ENCODE peak calls at places on chromosomes 5 and 9, in nine cellular contexts. H is CD8-positive, alpha-beta T cell; X is neural progenitor cell; C is CD8-positive, alpha-beta memory T cell; G is left ventricle myocardium inferior; V is right lobe of liver; F is lower lobe of right lung; Z is heart left ventricle; D is transverse colon. T is an unnamed sample.

GRCh38 chr9:7879551-7880245 is 80.1 kb upstream of the DMAC1 start:
- DNase-seq in H (peak), X (peak), C (peak), G (no peak), V (no peak), F (no peak), Z (no peak), D (no peak), T (no peak)

GRCh38 chr5:157596449-157596848 is 20.9 kb upstream of the ADAM19 start:
- DNase-seq in H (no peak), X (no peak), C (no peak), G (no peak), V (no peak), F (no peak), Z (no peak), D (peak), T (no peak)

GRCh38 chr5:150461231-150461630 is 11.7 kb upstream of the RPS14 start:
- DNase-seq in H (peak), X (no peak), C (no peak), G (no peak), V (no peak), F (peak), Z (no peak), D (peak), T (peak)

GRCh38 chr5:175344331-175345200 is 99.4 kb downstream of the DRD1 start:
- DNase-seq in H (no peak), X (no peak), C (no peak), G (no peak), V (no peak), F (no peak), Z (no peak), D (no peak), T (no peak)

GRCh38 chr5:123116063-123116462 is 27.0 kb downstream of the PRDM6 start:
- DNase-seq in H (no peak), X (no peak), C (no peak), G (no peak), V (no peak), F (no peak), Z (no peak), D (no peak), T (no peak)

GRCh38 chr5:88269222-88269771 is 652 bp upstream of the TMEM161B start:
- DNase-seq in H (peak), X (peak), C (peak), G (no peak), V (no peak), F (no peak), Z (no peak), D (peak), T (no peak)

GRCh38 chr5:78295035-78295961 is 800 bp upstream of the AP3B1 start:
- DNase-seq in H (peak), X (peak), C (peak), G (peak), V (peak), F (peak), Z (peak), D (peak), T (peak)

GRCh38 chr5:32168460-32169033 is 5.6 kb downstream of the GOLPH3 start:
- DNase-seq in H (no peak), X (no peak), C (no peak), G (no peak), V (no peak), F (no peak), Z (no peak), D (no peak), T (no peak)

GRCh38 chr9:113398796-113399195 is 2.3 kb downstream of the ALAD start:
- DNase-seq in H (no peak), X (no peak), C (no peak), G (no peak), V (no peak), F (no peak), Z (no peak), D (no peak), T (no peak)

GRCh38 chr5:72598461-72599433 is 91.5 kb upstream of the ZNF366 start:
- DNase-seq in H (no peak), X (no peak), C (no peak), G (no peak), V (no peak), F (no peak), Z (no peak), D (no peak), T (no peak)

GRCh38 chr9:38243993-38244392 is 148.5 kb upstream of the ALDH1B1 start:
- DNase-seq in H (no peak), X (no peak), C (no peak), G (no peak), V (no peak), F (no peak), Z (no peak), D (no peak), T (no peak)

GRCh38 chr5:145768863-145769262 is 66.3 kb downstream of the PRELID2 start:
- DNase-seq in H (no peak), X (no peak), C (no peak), G (no peak), V (no peak), F (no peak), Z (no peak), D (no peak), T (no peak)

GRCh38 chr9:89022902-89023301 is 31.6 kb downstream of the S1PR3 start:
- DNase-seq in H (no peak), X (no peak), C (no peak), G (no peak), V (no peak), F (peak), Z (no peak), D (no peak), T (no peak)

GRCh38 chr5:130571076-130571475 is 594.0 kb downstream of the HINT1 start:
- DNase-seq in H (no peak), X (no peak), C (no peak), G (no peak), V (no peak), F (no peak), Z (no peak), D (no peak), T (no peak)

GRCh38 chr9:79757906-79758669 is 186.3 kb downstream of the TLE4 start:
- DNase-seq in H (no peak), X (no peak), C (no peak), G (no peak), V (no peak), F (no peak), Z (no peak), D (no peak), T (no peak)

GRCh38 chr9:72977670-72978069 is 24.8 kb upstream of the ALDH1A1 start:
- DNase-seq in H (no peak), X (no peak), C (no peak), G (no peak), V (no peak), F (no peak), Z (no peak), D (no peak), T (no peak)

GRCh38 chr5:32942225-32942989 is 231.3 kb downstream of the NPR3 start:
- DNase-seq in H (no peak), X (peak), C (no peak), G (no peak), V (no peak), F (no peak), Z (no peak), D (peak), T (no peak)

GRCh38 chr9:2180171-2180570 is 165.0 kb downstream of the SMARCA2 start:
- DNase-seq in H (no peak), X (peak), C (no peak), G (no peak), V (no peak), F (no peak), Z (no peak), D (no peak), T (no peak)

GRCh38 chr9:3191715-3192114 is 334.1 kb downstream of the RFX3 start:
- DNase-seq in H (no peak), X (no peak), C (no peak), G (no peak), V (no peak), F (no peak), Z (no peak), D (no peak), T (no peak)

GRCh38 chr5:14806452-14806851 is 65.1 kb downstream of the ANKH start:
- DNase-seq in H (no peak), X (no peak), C (no peak), G (peak), V (peak), F (no peak), Z (peak), D (no peak), T (no peak)

GRCh38 chr5:40688127-40688756 is 8.5 kb downstream of the PTGER4 start:
- DNase-seq in H (peak), X (peak), C (peak), G (peak), V (peak), F (peak), Z (peak), D (peak), T (no peak)

GRCh38 chr9:81559197-81559596 is 130.2 kb downstream of the TLE1 start:
- DNase-seq in H (no peak), X (no peak), C (no peak), G (no peak), V (no peak), F (no peak), Z (no peak), D (no peak), T (no peak)

GRCh38 chr5:151094054-151094858 is 13.4 kb upstream of the TNIP1 start:
- DNase-seq in H (peak), X (no peak), C (peak), G (no peak), V (peak), F (no peak), Z (no peak), D (peak), T (no peak)

GRCh38 chr9:132235894-132236661 is 74.2 kb downstream of the NTNG2 start:
- DNase-seq in H (peak), X (peak), C (peak), G (peak), V (peak), F (peak), Z (peak), D (peak), T (no peak)

GRCh38 chr5:2332521-2332920 is 419.0 kb downstream of the IRX2 start:
- DNase-seq in H (no peak), X (no peak), C (no peak), G (no peak), V (no peak), F (no peak), Z (no peak), D (no peak), T (no peak)

GRCh38 chr5:132961887-132962286 is 1.5 kb downstream of the AFF4 start:
- DNase-seq in H (no peak), X (no peak), C (no peak), G (no peak), V (no peak), F (no peak), Z (no peak), D (no peak), T (no peak)

GRCh38 chr5:88707216-88707965 is 175.6 kb downstream of the MEF2C start:
- DNase-seq in H (no peak), X (no peak), C (no peak), G (no peak), V (no peak), F (no peak), Z (no peak), D (no peak), T (no peak)

GRCh38 chr9:93060746-93061259 is 2.3 kb downstream of the SUSD3 start:
- DNase-seq in H (no peak), X (no peak), C (no peak), G (no peak), V (peak), F (peak), Z (no peak), D (no peak), T (no peak)

GRCh38 chr9:18478517-18479361 is 4.8 kb downstream of the ADAMTSL1 start:
- DNase-seq in H (no peak), X (peak), C (no peak), G (no peak), V (no peak), F (no peak), Z (no peak), D (no peak), T (no peak)
- H3K27ac ChIP-seq in H (no peak), X (no peak), C (no peak), G (no peak), V (no peak), F (no peak), Z (no peak), D (no peak), T (no peak)

GRCh38 chr9:16336833-16337232 is 533.6 kb downstream of the BNC2 start:
- DNase-seq in H (no peak), X (no peak), C (no peak), G (no peak), V (no peak), F (no peak), Z (no peak), D (no peak), T (no peak)
- H3K27ac ChIP-seq in H (no peak), X (no peak), C (no peak), G (no peak), V (no peak), F (no peak), Z (no peak), D (no peak), T (no peak)

GRCh38 chr9:96086936-96087582 is 211.6 kb downstream of the ERCC6L2 start:
- DNase-seq in H (no peak), X (no peak), C (no peak), G (no peak), V (no peak), F (no peak), Z (no peak), D (no peak), T (no peak)
- H3K27ac ChIP-seq in H (no peak), X (no peak), C (no peak), G (no peak), V (no peak), F (no peak), Z (no peak), D (no peak), T (no peak)

GRCh38 chr9:127574089-127574921 is 37.8 kb upstream of the STXBP1 start:
- DNase-seq in H (no peak), X (no peak), C (no peak), G (no peak), V (no peak), F (peak), Z (no peak), D (peak), T (peak)
- H3K27ac ChIP-seq in H (no peak), X (no peak), C (no peak), G (peak), V (no peak), F (peak), Z (no peak), D (peak), T (peak)

GRCh38 chr5:136056771-136057335 is 28.1 kb downstream of the TGFBI start:
- DNase-seq in H (no peak), X (no peak), C (no peak), G (no peak), V (no peak), F (no peak), Z (no peak), D (no peak), T (no peak)
- H3K27ac ChIP-seq in H (no peak), X (no peak), C (no peak), G (peak), V (peak), F (no peak), Z (no peak), D (peak), T (no peak)

GRCh38 chr5:180350296-180350695 is 2.8 kb downstream of the GFPT2 start:
- DNase-seq in H (no peak), X (no peak), C (no peak), G (no peak), V (no peak), F (no peak), Z (no peak), D (no peak), T (no peak)

GRCh38 chr5:180349391-180349790 is 3.7 kb downstream of the GFPT2 start:
- DNase-seq in H (no peak), X (no peak), C (no peak), G (no peak), V (no peak), F (no peak), Z (no peak), D (no peak), T (no peak)

GRCh38 chr5:180352976-180353225 is 235 bp downstream of the GFPT2 start:
- DNase-seq in H (no peak), X (no peak), C (no peak), G (no peak), V (no peak), F (no peak), Z (no peak), D (no peak), T (no peak)

GRCh38 chr5:180352116-180352975 is 790 bp downstream of the GFPT2 start:
- DNase-seq in H (no peak), X (peak), C (no peak), G (peak), V (peak), F (no peak), Z (peak), D (no peak), T (peak)

GRCh38 chr5:180350711-180351110 is 2.4 kb downstream of the GFPT2 start:
- DNase-seq in H (no peak), X (no peak), C (no peak), G (no peak), V (no peak), F (no peak), Z (no peak), D (no peak), T (no peak)
- H3K27ac ChIP-seq in H (no peak), X (no peak), C (no peak), G (no peak), V (no peak), F (no peak), Z (no peak), D (no peak), T (no peak)